ENCODE peak calls at places on chromosomes 5 and 9, in four cellular contexts. One of them, this sample, is unnamed.
A peak's percentile ranks its signal among the peaks of the same experiment; 100 is the strongest.

GRCh38 chr9:114666441-114666840 is 8.8 kb upstream of the TEX53 start:
- DNase-seq in colonic mucosa: no peak
- DNase-seq in posterior cingulate gyrus: no peak
- DNase-seq in GM23248: no peak
- DNase-seq in this sample: no peak

GRCh38 chr5:32061236-32061635 is 112.9 kb downstream of the GOLPH3 start:
- DNase-seq in colonic mucosa: no peak
- DNase-seq in posterior cingulate gyrus: no peak
- DNase-seq in GM23248: no peak
- DNase-seq in this sample: no peak

GRCh38 chr5:16740046-16740445 is 123.2 kb upstream of the RETREG1 start:
- DNase-seq in colonic mucosa: no peak
- DNase-seq in posterior cingulate gyrus: no peak
- DNase-seq in GM23248: no peak
- DNase-seq in this sample: no peak

GRCh38 chr5:59956130-59956773 is 62.7 kb upstream of the PDE4D start:
- DNase-seq in colonic mucosa: no peak
- DNase-seq in posterior cingulate gyrus: no peak
- DNase-seq in GM23248: no peak
- DNase-seq in this sample: no peak

GRCh38 chr5:85602843-85603242 is 1014.9 kb upstream of the COX7C start:
- DNase-seq in colonic mucosa: no peak
- DNase-seq in posterior cingulate gyrus: no peak
- DNase-seq in GM23248: no peak
- DNase-seq in this sample: no peak

GRCh38 chr9:83934569-83935275 is 13.5 kb upstream of the KIF27 start:
- DNase-seq in colonic mucosa: no peak
- DNase-seq in posterior cingulate gyrus: no peak
- DNase-seq in GM23248: peak; percentile 74
- DNase-seq in this sample: no peak

GRCh38 chr5:141941779-141942178 is 16.2 kb downstream of the PCDH12 start:
- DNase-seq in colonic mucosa: no peak
- DNase-seq in posterior cingulate gyrus: no peak
- DNase-seq in GM23248: peak; percentile 45
- DNase-seq in this sample: no peak

GRCh38 chr5:114201332-114201731 is 160.5 kb upstream of the KCNN2 start:
- DNase-seq in colonic mucosa: no peak
- DNase-seq in posterior cingulate gyrus: no peak
- DNase-seq in GM23248: no peak
- DNase-seq in this sample: no peak

GRCh38 chr5:91381774-91382492 is 1.2 kb downstream of the ARRDC3 start:
- DNase-seq in colonic mucosa: peak; percentile 91
- DNase-seq in posterior cingulate gyrus: peak; percentile 66
- DNase-seq in GM23248: peak; percentile 95
- DNase-seq in this sample: peak; percentile 72

GRCh38 chr5:50623666-50624065 is 42.8 kb upstream of the PARP8 start:
- DNase-seq in colonic mucosa: no peak
- DNase-seq in posterior cingulate gyrus: no peak
- DNase-seq in GM23248: no peak
- DNase-seq in this sample: no peak

GRCh38 chr9:37582548-37583157 is 6.5 kb upstream of the FBXO10 start:
- DNase-seq in colonic mucosa: no peak
- DNase-seq in posterior cingulate gyrus: no peak
- DNase-seq in GM23248: peak; percentile 79
- DNase-seq in this sample: peak; percentile 34

GRCh38 chr5:76608833-76609232 is 14.4 kb downstream of the F2RL2 start:
- DNase-seq in colonic mucosa: no peak
- DNase-seq in posterior cingulate gyrus: no peak
- DNase-seq in GM23248: peak; percentile 45
- DNase-seq in this sample: no peak

GRCh38 chr5:77806213-77806843 is 30.2 kb upstream of the TBCA start:
- DNase-seq in colonic mucosa: no peak
- DNase-seq in posterior cingulate gyrus: no peak
- DNase-seq in GM23248: peak; percentile 5
- DNase-seq in this sample: no peak

GRCh38 chr5:44320188-44320587 is 69.0 kb downstream of the FGF10 start:
- DNase-seq in colonic mucosa: no peak
- DNase-seq in posterior cingulate gyrus: no peak
- DNase-seq in GM23248: no peak
- DNase-seq in this sample: no peak

GRCh38 chr5:59174248-59174844 is 591.5 kb downstream of the RAB3C start:
- DNase-seq in colonic mucosa: no peak
- DNase-seq in posterior cingulate gyrus: no peak
- DNase-seq in GM23248: peak; percentile 81
- DNase-seq in this sample: peak; percentile 6

GRCh38 chr5:174177531-174177930 is 132.0 kb downstream of the NSG2 start:
- DNase-seq in colonic mucosa: no peak
- DNase-seq in posterior cingulate gyrus: no peak
- DNase-seq in GM23248: no peak
- DNase-seq in this sample: no peak

This sample was measured in hepatic stellate cell.